ENCODE peak calls at places on chromosomes 2 and 18, in four cellular contexts. One of them, this sample, is unnamed.

GRCh38 chr2:38643021-38643671 is 22.8 kb upstream of the GALM start:
- DNase-seq in stimulated activated CD4-positive, alpha-beta T cell treated with anti-CD3 and anti-CD28 coated beads, Interleukin-15, amount 100 ng/mL, for 24 hours: no peak
- DNase-seq in pons: no peak
- DNase-seq in iPS DF 6.9: no peak
- DNase-seq in this sample: no peak

GRCh38 chr2:145110668-145111067 is 590.7 kb upstream of the ZEB2 start:
- DNase-seq in stimulated activated CD4-positive, alpha-beta T cell treated with anti-CD3 and anti-CD28 coated beads, Interleukin-15, amount 100 ng/mL, for 24 hours: no peak
- DNase-seq in iPS DF 6.9: no peak
- DNase-seq in pons: no peak
- DNase-seq in this sample: no peak

GRCh38 chr2:208399201-208399600 is 7.4 kb upstream of the PTH2R start:
- DNase-seq in pons: no peak
- DNase-seq in stimulated activated CD4-positive, alpha-beta T cell treated with anti-CD3 and anti-CD28 coated beads, Interleukin-15, amount 100 ng/mL, for 24 hours: no peak
- DNase-seq in iPS DF 6.9: no peak
- DNase-seq in this sample: no peak

GRCh38 chr18:10440874-10441273 is 13.6 kb upstream of the APCDD1 start:
- DNase-seq in iPS DF 6.9: no peak
- DNase-seq in pons: no peak
- DNase-seq in stimulated activated CD4-positive, alpha-beta T cell treated with anti-CD3 and anti-CD28 coated beads, Interleukin-15, amount 100 ng/mL, for 24 hours: no peak
- DNase-seq in this sample: no peak

GRCh38 chr2:57696016-57696415 is 350.6 kb upstream of the VRK2 start:
- DNase-seq in stimulated activated CD4-positive, alpha-beta T cell treated with anti-CD3 and anti-CD28 coated beads, Interleukin-15, amount 100 ng/mL, for 24 hours: no peak
- DNase-seq in iPS DF 6.9: no peak
- DNase-seq in pons: no peak
- DNase-seq in this sample: no peak

GRCh38 chr2:178874529-178875240 is 67.5 kb upstream of the TTN start:
- DNase-seq in stimulated activated CD4-positive, alpha-beta T cell treated with anti-CD3 and anti-CD28 coated beads, Interleukin-15, amount 100 ng/mL, for 24 hours: no peak
- DNase-seq in pons: peak; percentile 53
- DNase-seq in iPS DF 6.9: no peak
- DNase-seq in this sample: peak; percentile 12

GRCh38 chr18:74282359-74283254 is 9.2 kb downstream of the CYB5A start:
- DNase-seq in stimulated activated CD4-positive, alpha-beta T cell treated with anti-CD3 and anti-CD28 coated beads, Interleukin-15, amount 100 ng/mL, for 24 hours: no peak
- DNase-seq in iPS DF 6.9: no peak
- DNase-seq in pons: no peak
- DNase-seq in this sample: no peak

GRCh38 chr2:74850816-74851566 is 17.1 kb downstream of the HK2 start:
- DNase-seq in stimulated activated CD4-positive, alpha-beta T cell treated with anti-CD3 and anti-CD28 coated beads, Interleukin-15, amount 100 ng/mL, for 24 hours: no peak
- DNase-seq in iPS DF 6.9: no peak
- DNase-seq in pons: no peak
- DNase-seq in this sample: no peak

GRCh38 chr18:48961547-48961946 is 10.8 kb upstream of the SMAD7 start:
- DNase-seq in stimulated activated CD4-positive, alpha-beta T cell treated with anti-CD3 and anti-CD28 coated beads, Interleukin-15, amount 100 ng/mL, for 24 hours: no peak
- DNase-seq in iPS DF 6.9: no peak
- DNase-seq in pons: no peak
- DNase-seq in this sample: no peak

GRCh38 chr2:74554821-74555531 is 456 bp downstream of the DOK1 start:
- DNase-seq in iPS DF 6.9: no peak
- DNase-seq in stimulated activated CD4-positive, alpha-beta T cell treated with anti-CD3 and anti-CD28 coated beads, Interleukin-15, amount 100 ng/mL, for 24 hours: peak; percentile 65
- DNase-seq in pons: no peak
- DNase-seq in this sample: peak; percentile 33

GRCh38 chr18:12598181-12598921 is 59.6 kb downstream of the SPIRE1 start:
- DNase-seq in stimulated activated CD4-positive, alpha-beta T cell treated with anti-CD3 and anti-CD28 coated beads, Interleukin-15, amount 100 ng/mL, for 24 hours: no peak
- DNase-seq in iPS DF 6.9: no peak
- DNase-seq in pons: no peak
- DNase-seq in this sample: no peak

GRCh38 chr2:199747427-199747826 is 103.6 kb downstream of the FTCDNL1 start:
- DNase-seq in stimulated activated CD4-positive, alpha-beta T cell treated with anti-CD3 and anti-CD28 coated beads, Interleukin-15, amount 100 ng/mL, for 24 hours: no peak
- DNase-seq in pons: no peak
- DNase-seq in iPS DF 6.9: no peak
- DNase-seq in this sample: no peak

GRCh38 chr18:25568926-25569325 is 217.0 kb upstream of the ZNF521 start:
- DNase-seq in stimulated activated CD4-positive, alpha-beta T cell treated with anti-CD3 and anti-CD28 coated beads, Interleukin-15, amount 100 ng/mL, for 24 hours: no peak
- DNase-seq in pons: no peak
- DNase-seq in iPS DF 6.9: no peak
- DNase-seq in this sample: no peak

GRCh38 chr2:38409136-38409903 is 32.2 kb upstream of the ATL2 start:
- DNase-seq in iPS DF 6.9: no peak
- DNase-seq in stimulated activated CD4-positive, alpha-beta T cell treated with anti-CD3 and anti-CD28 coated beads, Interleukin-15, amount 100 ng/mL, for 24 hours: no peak
- DNase-seq in pons: peak; percentile 17
- DNase-seq in this sample: no peak

GRCh38 chr2:71830497-71831207 is 317.0 kb downstream of the CYP26B1 start:
- DNase-seq in iPS DF 6.9: no peak
- DNase-seq in pons: peak; percentile 26
- DNase-seq in stimulated activated CD4-positive, alpha-beta T cell treated with anti-CD3 and anti-CD28 coated beads, Interleukin-15, amount 100 ng/mL, for 24 hours: no peak
- DNase-seq in this sample: no peak

GRCh38 chr2:171345971-171346722 is 87.6 kb downstream of the METTL8 start:
- DNase-seq in stimulated activated CD4-positive, alpha-beta T cell treated with anti-CD3 and anti-CD28 coated beads, Interleukin-15, amount 100 ng/mL, for 24 hours: no peak
- DNase-seq in iPS DF 6.9: no peak
- DNase-seq in pons: no peak
- DNase-seq in this sample: no peak